ENCODE peak calls at places on chromosomes 13 and 19, in five cellular contexts. N is aorta, T is heart left ventricle, Q is esophagus squamous epithelium, E is tibial artery. X is an unnamed sample.

GRCh38 chr19:4350726-4351125 is 7.4 kb downstream of the MPND start:
- DNase-seq in Q (no peak), E (no peak), T (no peak), N (no peak), X (no peak)

GRCh38 chr13:59450218-59450617 is 713.5 kb downstream of the DIAPH3 start:
- DNase-seq in N (no peak), E (no peak), T (no peak), Q (no peak), X (no peak)

GRCh38 chr13:80921556-80921955 is 580.6 kb upstream of the SPRY2 start:
- DNase-seq in Q (no peak), N (no peak), T (no peak), E (no peak), X (no peak)

GRCh38 chr13:79593611-79594275 is 112.8 kb downstream of the NDFIP2 start:
- DNase-seq in E (no peak), N (no peak), Q (no peak), T (no peak), X (no peak)

GRCh38 chr13:74641586-74641985 is 507.4 kb upstream of the KLF12 start:
- DNase-seq in Q (no peak), E (no peak), N (no peak), T (no peak), X (no peak)

GRCh38 chr19:51123381-51124186 is 1.1 kb upstream of the SIGLEC9 start:
- DNase-seq in Q (no peak), N (peak; percentile 61), T (no peak), E (peak; percentile 45), X (peak; percentile 62)

GRCh38 chr13:90321281-90321931 is 1026.1 kb upstream of the MIR17HG start:
- DNase-seq in N (no peak), E (no peak), Q (no peak), T (no peak), X (no peak)

GRCh38 chr13:49319555-49320350 is 72.0 kb downstream of the CDADC1 start:
- DNase-seq in N (no peak), T (no peak), Q (no peak), E (no peak), X (no peak)

GRCh38 chr19:15248648-15249559 is 16.7 kb upstream of the EPHX3 start:
- DNase-seq in E (peak; percentile 94), T (peak; percentile 93), Q (no peak), N (peak; percentile 93), X (peak; percentile 82)

GRCh38 chr19:56253737-56254136 is 18.8 kb upstream of the EDDM13 start:
- DNase-seq in N (no peak), E (no peak), T (no peak), Q (no peak), X (no peak)

GRCh38 chr19:36196249-36196648 is 18.2 kb downstream of the ZNF565 start:
- DNase-seq in T (no peak), Q (no peak), N (no peak), E (no peak), X (no peak)

GRCh38 chr19:39083983-39084731 is at the start of gene ACP7:
- DNase-seq in Q (no peak), E (no peak), T (no peak), N (no peak), X (no peak)

GRCh38 chr13:37540228-37540627 is 58.3 kb downstream of the POSTN start:
- DNase-seq in E (no peak), N (no peak), T (no peak), Q (no peak), X (no peak)

GRCh38 chr19:29016926-29017760 is 195.8 kb downstream of the UQCRFS1 start:
- DNase-seq in E (no peak), N (no peak), T (no peak), Q (no peak), X (no peak)

GRCh38 chr13:42041684-42042035 is 6.8 kb upstream of the DGKH start:
- DNase-seq in E (peak; percentile 70), Q (no peak), T (peak; percentile 69), N (peak; percentile 69), X (peak; percentile 70)

GRCh38 chr13:34156841-34157365 is 339.0 kb downstream of the RFC3 start:
- DNase-seq in N (peak; percentile 86), Q (no peak), E (peak; percentile 72), T (peak; percentile 38), X (no peak)

GRCh38 chr13:60838581-60838980 is 441.6 kb downstream of the TDRD3 start:
- DNase-seq in N (no peak), T (no peak), Q (no peak), E (no peak), X (no peak)

GRCh38 chr19:15282311-15282705 is 50.0 kb downstream of the BRD4 start:
- DNase-seq in T (no peak), Q (no peak), N (no peak), E (no peak), X (no peak)

GRCh38 chr13:51191743-51192142 is 30.5 kb upstream of the FAM124A start:
- DNase-seq in T (no peak), E (no peak), N (no peak), Q (no peak), X (no peak)

GRCh38 chr19:3029070-3029923 is at the start of gene TLE2:
- DNase-seq in Q (no peak), N (no peak), T (no peak), E (no peak), X (no peak)

GRCh38 chr19:34148672-34149185 is 23.6 kb upstream of the LSM14A start:
- DNase-seq in Q (no peak), E (no peak), N (no peak), T (no peak), X (no peak)

GRCh38 chr13:110263906-110264305 is 43.1 kb downstream of the COL4A1 start:
- DNase-seq in E (no peak), Q (no peak), T (peak; percentile 68), N (no peak), X (no peak)

GRCh38 chr19:17454579-17454978 is 6.1 kb upstream of the TMEM221 start:
- DNase-seq in Q (no peak), N (no peak), T (no peak), E (no peak), X (no peak)
- H3K27me3 ChIP-seq in Q (peaks cover 17% of the 10 kb centered on the region), N (peaks cover 6% of the 10 kb centered on the region), T (peaks cover 35% of the 10 kb centered on the region), E (peaks cover 79% of the 10 kb centered on the region), X (no peaks in the 10 kb centered on the region)

GRCh38 chr13:112983428-112984196 is 14.6 kb downstream of the MCF2L start:
- DNase-seq in E (no peak), N (no peak), Q (no peak), T (peak; percentile 69), X (no peak)
- H3K27me3 ChIP-seq in E (peaks cover 73% of the 10 kb centered on the region), N (no peaks in the 10 kb centered on the region), Q (no peaks in the 10 kb centered on the region), T (no peaks in the 10 kb centered on the region), X (no peaks in the 10 kb centered on the region)

DNA sequence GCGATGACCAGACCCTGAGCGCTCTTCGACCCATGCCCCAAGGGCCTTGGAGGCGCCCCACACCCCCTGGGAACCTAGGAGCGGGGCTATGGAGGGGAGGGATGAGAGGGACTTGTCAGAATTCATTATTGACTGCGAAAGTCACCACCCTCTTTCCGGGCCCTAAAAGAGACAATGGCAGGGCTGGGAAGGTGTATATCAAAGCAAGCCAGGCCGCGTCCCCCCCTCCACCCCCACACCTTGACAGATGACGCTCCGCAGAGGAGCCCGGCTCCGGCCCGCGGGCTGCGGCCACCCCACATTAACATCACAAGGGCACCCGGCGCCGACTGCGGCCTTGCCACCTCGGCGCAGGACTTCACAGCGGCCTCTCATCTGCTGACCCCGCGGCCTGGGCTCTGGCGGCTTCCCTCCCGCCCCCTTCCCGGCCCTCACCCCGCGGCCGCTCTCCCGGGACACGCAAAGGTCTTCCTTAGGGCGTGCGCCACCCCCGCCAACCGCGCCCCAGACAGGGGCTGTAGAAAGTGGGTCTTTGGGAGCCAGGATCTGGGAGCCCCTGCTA is 2.4 kb downstream of the CDX2 start:
- DNase-seq in N (no peak), Q (no peak), T (no peak), E (no peak), X (no peak)
- H3K27me3 ChIP-seq in N (no peaks in the 10 kb centered on the region), Q (peaks cover 65% of the 10 kb centered on the region), T (peaks cover 89% of the 10 kb centered on the region), E (peaks cover 91% of the 10 kb centered on the region), X (peaks cover 5% of the 10 kb centered on the region)

GRCh38 chr13:99955747-99956472 is 15.7 kb downstream of the ZIC5 start:
- DNase-seq in E (no peak), Q (no peak), T (no peak), N (no peak), X (no peak)
- H3K27me3 ChIP-seq in E (peaks cover 98% of the 10 kb centered on the region), Q (peaks cover 52% of the 10 kb centered on the region), T (peaks cover 80% of the 10 kb centered on the region), N (no peaks in the 10 kb centered on the region), X (peaks cover 50% of the 10 kb centered on the region)

GRCh38 chr19:9917322-9917721 is 19.0 kb downstream of the OLFM2 start:
- DNase-seq in Q (no peak), N (no peak), T (no peak), E (no peak), X (no peak)
- H3K27me3 ChIP-seq in Q (no peaks in the 10 kb centered on the region), N (no peaks in the 10 kb centered on the region), T (peaks cover 28% of the 10 kb centered on the region), E (peaks cover 62% of the 10 kb centered on the region), X (no peaks in the 10 kb centered on the region)